ENCODE peak calls at places on chromosomes 5 and 9, in six cellular contexts. V is mucosa of descending colon; S is activated naive CD4-positive, alpha-beta T cell; Z is activated T-cell treated with anti-CD3 and anti-CD28 coated beads for 1 hour; U is right lobe of liver; A is left kidney. O is an unnamed sample.

GRCh38 chr5:75678155-75678554 is 39.1 kb downstream of the POC5 start:
- DNase-seq in V (no peak), S (no peak), Z (no peak), U (no peak), A (no peak), O (no peak)

GRCh38 chr9:4030751-4031150 is 269.1 kb downstream of the GLIS3 start:
- DNase-seq in V (no peak), S (no peak), Z (no peak), U (no peak), A (no peak), O (no peak)

GRCh38 chr9:37574241-37574721 is 1.9 kb downstream of the FBXO10 start:
- DNase-seq in V (no peak), S (no peak), Z (no peak), U (no peak), A (peak), O (no peak)

GRCh38 chr9:120931278-120932085 is 4.9 kb upstream of the TRAF1 start:
- DNase-seq in V (no peak), S (peak), Z (no peak), U (no peak), A (no peak), O (no peak)

GRCh38 chr5:91712718-91713117 is 329.6 kb upstream of the ARRDC3 start:
- DNase-seq in V (no peak), S (no peak), Z (no peak), U (no peak), A (no peak), O (no peak)

GRCh38 chr9:106916491-106917235 is 53.7 kb downstream of the ZNF462 start:
- DNase-seq in V (no peak), S (no peak), Z (no peak), U (peak), A (peak), O (no peak)

GRCh38 chr9:4537581-4537980 is 47.3 kb downstream of the SLC1A1 start:
- DNase-seq in V (no peak), S (no peak), Z (no peak), U (no peak), A (no peak), O (no peak)

GRCh38 chr5:116032094-116032517 is at the start of gene ARL14EPL:
- DNase-seq in V (no peak), S (no peak), Z (no peak), U (peak), A (peak), O (no peak)

GRCh38 chr9:110156902-110157301 is 51.1 kb downstream of the C9orf152 start:
- DNase-seq in V (no peak), S (no peak), Z (no peak), U (no peak), A (no peak), O (no peak)

GRCh38 chr9:38708759-38709158 is 11.2 kb downstream of the FAM240B start:
- DNase-seq in V (no peak), S (no peak), Z (no peak), U (no peak), A (no peak), O (no peak)

GRCh38 chr5:152405145-152405544 is at the start of gene NMUR2:
- DNase-seq in V (no peak), S (no peak), Z (no peak), U (no peak), A (peak), O (peak)

GRCh38 chr5:136516617-136517016 is 151.3 kb upstream of the TRPC7 start:
- DNase-seq in V (no peak), S (no peak), Z (no peak), U (no peak), A (no peak), O (no peak)

GRCh38 chr5:159441441-159441840 is 111.2 kb upstream of the IL12B start:
- DNase-seq in V (no peak), S (no peak), Z (no peak), U (no peak), A (peak), O (no peak)

GRCh38 chr5:33690736-33691135 is 201.1 kb downstream of the ADAMTS12 start:
- DNase-seq in V (no peak), S (no peak), Z (no peak), U (no peak), A (no peak), O (no peak)

GRCh38 chr5:14628346-14628745 is 36.2 kb upstream of the OTULIN start:
- DNase-seq in V (no peak), S (no peak), Z (peak), U (no peak), A (peak), O (peak)

GRCh38 chr9:134899818-134900325 is 17.8 kb downstream of the FCN1 start:
- DNase-seq in V (no peak), S (no peak), Z (no peak), U (no peak), A (no peak), O (no peak)

GRCh38 chr5:177445052-177446016 is 1.3 kb upstream of the PRR7 start:
- DNase-seq in V (no peak), S (no peak), Z (no peak), U (no peak), A (no peak), O (no peak)

GRCh38 chr5:126499742-126500396 is 76.7 kb downstream of the GRAMD2B start:
- DNase-seq in V (no peak), S (no peak), Z (no peak), U (no peak), A (no peak), O (no peak)

GRCh38 chr5:156779436-156779835 is 70.7 kb upstream of the PPP1R2B start:
- DNase-seq in V (no peak), S (no peak), Z (no peak), U (no peak), A (no peak), O (no peak)

O was measured in progenitor cell of endocrine pancreas.